ENCODE peak calls at places on chromosomes 1 and 21, in four cellular contexts. J is CD4-positive, alpha-beta memory T cell; U is fibroblast of pulmonary artery; L is stimulated activated CD4-positive, alpha-beta T cell treated with anti-CD3 and anti-CD28 coated beads, Interleukin-1b, Interleukin-23, amount 100 ng/mL, for 1 hour. G is an unnamed sample.

GRCh38 chr21:42092805-42093590 is 21.9 kb downstream of the UMODL1 start:
- DNase-seq in J (no peak), U (no peak), L (no peak), G (no peak)

GRCh38 chr1:176866011-176866410 is 298.5 kb downstream of the ASTN1 start:
- DNase-seq in J (no peak), U (peak), L (no peak), G (no peak)

GRCh38 chr1:230879781-230880180 is 11.5 kb upstream of the C1orf198 start:
- DNase-seq in J (no peak), U (no peak), L (no peak), G (no peak)

GRCh38 chr21:42486120-42486519 is 9.9 kb downstream of the RSPH1 start:
- DNase-seq in J (no peak), U (no peak), L (no peak), G (no peak)

GRCh38 chr1:107056426-107057196 is at the start of gene PRMT6:
- DNase-seq in J (peak), U (peak), L (peak), G (peak)

GRCh38 chr1:233707153-233707905 is 93.4 kb downstream of the KCNK1 start:
- DNase-seq in J (no peak), U (peak), L (no peak), G (no peak)

GRCh38 chr1:212141404-212141803 is 105.9 kb downstream of the DTL start:
- DNase-seq in J (no peak), U (no peak), L (no peak), G (no peak)

GRCh38 chr21:43908167-43908566 is 43.1 kb downstream of the AGPAT3 start:
- DNase-seq in J (no peak), U (no peak), L (no peak), G (no peak)

GRCh38 chr1:44945992-44946391 is 40.4 kb downstream of the EIF2B3 start:
- DNase-seq in J (no peak), U (no peak), L (no peak), G (no peak)

G was measured in central memory CD4-positive, alpha-beta T cell.